ENCODE peak calls at places on chromosomes 6 and 20, in eight cellular contexts. C is tibial nerve, O is heart right ventricle, Y is IMR-90, B is body of pancreas, H is small intestine, L is esophagus squamous epithelium, X is pancreas. E is an unnamed sample.
A peak's percentile ranks its signal among the peaks of the same experiment; 100 is the strongest.

GRCh38 chr20:46253391-46253790 is 54.9 kb downstream of the CDH22 start:
- DNase-seq in C (no peak), X (no peak), H (no peak), L (no peak), B (no peak), Y (no peak), O (no peak), E (no peak)

GRCh38 chr6:135722182-135722581 is 129.3 kb upstream of the PDE7B start:
- DNase-seq in L (no peak), H (peak; percentile 20), Y (peak; percentile 45), B (no peak), X (no peak), C (no peak), O (no peak), E (no peak)

GRCh38 chr6:134176283-134176975 is 124.0 kb upstream of the SLC2A12 start:
- DNase-seq in X (peak; percentile 66), B (peak; percentile 74), C (no peak), O (peak; percentile 49), Y (peak; percentile 37), H (peak; percentile 17), L (no peak), E (no peak)

GRCh38 chr6:167662104-167662880 is 164.4 kb upstream of the AFDN start:
- DNase-seq in L (no peak), Y (no peak), O (no peak), H (no peak), X (no peak), B (no peak), C (no peak), E (no peak)

GRCh38 chr6:46279874-46280273 is 109.1 kb upstream of the ENPP5 start:
- DNase-seq in Y (no peak), O (no peak), B (no peak), H (no peak), C (no peak), L (no peak), X (no peak), E (no peak)

GRCh38 chr20:61963149-61963548 is 102.5 kb downstream of the TAF4 start:
- DNase-seq in O (no peak), C (no peak), X (no peak), B (peak; percentile 8), L (no peak), Y (no peak), H (no peak), E (no peak)

GRCh38 chr20:37406010-37406998 is 60.4 kb downstream of the SRC start:
- DNase-seq in X (peak; percentile 38), O (no peak), B (peak; percentile 38), C (no peak), H (peak; percentile 59), Y (peak; percentile 28), L (no peak), E (no peak)

GRCh38 chr20:33926425-33926824 is 67.3 kb upstream of the RALY start:
- DNase-seq in B (no peak), Y (peak; percentile 6), C (no peak), O (no peak), X (no peak), L (no peak), H (no peak), E (no peak)

GRCh38 chr6:118485601-118486550 is 62.2 kb upstream of the PLN start:
- DNase-seq in B (no peak), O (no peak), H (no peak), C (no peak), Y (peak; percentile 34), L (no peak), X (no peak), E (no peak)

GRCh38 chr6:11232968-11233626 is 629 bp upstream of the NEDD9 start:
- DNase-seq in L (no peak), O (no peak), H (no peak), X (no peak), Y (peak; percentile 22), B (peak; percentile 30), C (no peak), E (peak; percentile 8)

GRCh38 chr6:119384444-119384843 is 34.9 kb upstream of the MAN1A1 start:
- DNase-seq in C (no peak), B (no peak), O (no peak), H (no peak), L (no peak), Y (no peak), X (no peak), E (no peak)

GRCh38 chr6:140713495-140713894 is 1339.0 kb upstream of the CITED2 start:
- DNase-seq in Y (no peak), L (no peak), O (no peak), H (no peak), C (no peak), B (no peak), X (no peak), E (no peak)

GRCh38 chr6:112372213-112372806 is 25.2 kb downstream of the RFPL4B start:
- DNase-seq in Y (peak; percentile 46), L (no peak), B (no peak), O (no peak), C (no peak), X (no peak), H (no peak), E (no peak)

GRCh38 chr6:52573295-52573694 is 3.6 kb downstream of the TRAM2 start:
- DNase-seq in C (no peak), X (no peak), B (no peak), H (no peak), L (no peak), Y (no peak), O (no peak), E (no peak)

GRCh38 chr20:3043381-3043780 is at the start of gene GNRH2:
- DNase-seq in X (no peak), C (no peak), B (no peak), H (no peak), Y (no peak), L (no peak), O (no peak), E (no peak)

DNA sequence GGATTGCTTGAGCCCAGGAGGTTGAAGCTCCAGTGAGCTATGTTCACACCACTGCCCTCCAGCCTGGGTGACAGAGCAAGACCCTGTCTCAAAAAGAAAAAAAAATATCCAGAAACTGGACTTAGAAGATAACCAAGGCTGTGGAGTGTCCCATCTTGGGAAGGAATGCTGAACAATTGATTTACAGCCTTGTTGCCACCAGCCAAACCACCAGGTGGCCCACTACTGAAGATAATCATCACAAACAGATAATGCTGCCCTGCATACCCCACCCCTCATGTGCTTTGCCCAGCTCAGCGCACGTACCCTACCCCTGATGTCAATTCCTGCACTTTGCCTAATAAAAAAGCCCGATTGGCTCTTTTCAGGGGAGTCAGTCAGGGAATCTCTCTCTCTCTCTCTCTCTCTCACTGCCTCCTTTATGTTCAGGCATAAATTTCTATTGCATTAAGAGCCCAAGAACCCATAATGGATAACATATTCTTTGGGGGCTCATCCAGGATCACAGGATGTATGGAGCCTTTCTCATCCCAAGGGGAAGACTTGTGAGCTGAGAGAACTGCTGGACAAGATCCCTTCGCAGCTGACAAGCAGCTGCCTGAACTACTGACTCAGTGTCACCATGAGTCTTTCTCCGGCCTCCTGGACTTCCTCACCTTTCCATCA is 166.4 kb downstream of the CD24 start:
- DNase-seq in C (no peak), B (no peak), O (no peak), L (no peak), X (no peak), Y (no peak), H (no peak), E (no peak)
- H3K9me3 ChIP-seq in C (no peaks in the 10 kb centered on the region), B (no peaks in the 10 kb centered on the region), O (peaks cover 58% of the 10 kb centered on the region), L (peaks cover 60% of the 10 kb centered on the region), X (no peaks in the 10 kb centered on the region), Y (peaks cover 7% of the 10 kb centered on the region), H (peaks cover 2% of the 10 kb centered on the region), E (peaks cover 48% of the 10 kb centered on the region)

DNA sequence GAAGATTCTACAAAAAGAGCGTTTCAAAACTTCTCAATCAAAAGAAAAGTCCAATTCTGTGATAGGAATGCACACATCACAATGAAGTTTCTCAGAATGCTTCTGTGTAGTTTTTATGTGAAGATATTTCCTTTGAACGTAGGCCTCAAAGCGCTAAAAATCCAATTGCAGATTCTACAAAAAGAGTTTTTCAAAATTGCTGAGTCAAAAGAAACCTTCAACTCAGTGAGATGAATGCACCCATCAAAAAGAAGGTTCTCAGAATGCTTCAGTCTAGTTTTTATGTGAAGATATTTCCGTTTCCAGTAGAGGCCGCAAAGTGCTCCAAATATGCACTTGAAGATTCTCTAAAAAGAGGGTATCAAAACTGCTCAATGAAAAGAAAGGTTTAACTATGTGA is 319.7 kb upstream of the DEFB115 start:
- DNase-seq in H (no peak), L (no peak), X (no peak), B (no peak), O (no peak), Y (no peak), C (no peak), E (no peak)
- H3K9me3 ChIP-seq in H (no peaks in the 10 kb centered on the region), L (peaks cover 11% of the 10 kb centered on the region), X (no peaks in the 10 kb centered on the region), B (no peaks in the 10 kb centered on the region), O (peaks cover 86% of the 10 kb centered on the region), Y (no peaks in the 10 kb centered on the region), C (no peaks in the 10 kb centered on the region), E (no peaks in the 10 kb centered on the region)

GRCh38 chr6:61200444-61200843 is 1085.6 kb downstream of the KHDRBS2 start:
- DNase-seq in C (no peak), B (no peak), O (no peak), L (no peak), X (no peak), H (no peak), Y (no peak), E (no peak)

DNA sequence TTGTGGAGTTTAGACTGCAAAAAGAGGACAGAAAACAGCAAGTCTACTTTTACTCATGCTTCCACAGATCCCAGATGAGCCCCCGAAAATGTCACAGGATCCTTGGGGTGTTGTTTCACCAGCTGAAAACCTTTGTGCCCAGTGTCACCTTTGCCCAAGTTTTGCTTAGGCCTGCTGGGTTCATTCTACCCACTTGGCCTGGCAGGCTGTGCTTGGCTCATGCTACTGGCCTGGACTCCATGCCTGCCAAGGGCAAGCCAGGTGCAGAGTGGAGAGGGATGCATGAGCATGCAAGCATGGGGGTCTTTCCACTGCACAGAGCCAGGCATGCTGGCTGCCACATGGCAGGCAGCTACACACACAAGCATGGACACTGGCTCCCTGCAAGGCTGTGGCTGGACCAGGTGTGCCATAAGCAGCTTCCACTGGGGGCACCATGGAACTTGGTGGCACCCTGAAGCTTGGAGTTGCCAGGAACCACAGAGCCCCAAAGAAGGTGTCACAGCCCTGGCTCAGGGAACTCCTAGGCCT is 1082.0 kb downstream of the KHDRBS2 start:
- DNase-seq in H (no peak), Y (no peak), B (no peak), L (no peak), C (no peak), X (no peak), O (no peak), E (no peak)
- H3K9me3 ChIP-seq in H (no peaks in the 10 kb centered on the region), Y (peaks cover 23% of the 10 kb centered on the region), B (no peaks in the 10 kb centered on the region), L (peaks cover 48% of the 10 kb centered on the region), C (no peaks in the 10 kb centered on the region), X (no peaks in the 10 kb centered on the region), O (peaks cover 1% of the 10 kb centered on the region), E (peaks cover 12% of the 10 kb centered on the region)

DNA sequence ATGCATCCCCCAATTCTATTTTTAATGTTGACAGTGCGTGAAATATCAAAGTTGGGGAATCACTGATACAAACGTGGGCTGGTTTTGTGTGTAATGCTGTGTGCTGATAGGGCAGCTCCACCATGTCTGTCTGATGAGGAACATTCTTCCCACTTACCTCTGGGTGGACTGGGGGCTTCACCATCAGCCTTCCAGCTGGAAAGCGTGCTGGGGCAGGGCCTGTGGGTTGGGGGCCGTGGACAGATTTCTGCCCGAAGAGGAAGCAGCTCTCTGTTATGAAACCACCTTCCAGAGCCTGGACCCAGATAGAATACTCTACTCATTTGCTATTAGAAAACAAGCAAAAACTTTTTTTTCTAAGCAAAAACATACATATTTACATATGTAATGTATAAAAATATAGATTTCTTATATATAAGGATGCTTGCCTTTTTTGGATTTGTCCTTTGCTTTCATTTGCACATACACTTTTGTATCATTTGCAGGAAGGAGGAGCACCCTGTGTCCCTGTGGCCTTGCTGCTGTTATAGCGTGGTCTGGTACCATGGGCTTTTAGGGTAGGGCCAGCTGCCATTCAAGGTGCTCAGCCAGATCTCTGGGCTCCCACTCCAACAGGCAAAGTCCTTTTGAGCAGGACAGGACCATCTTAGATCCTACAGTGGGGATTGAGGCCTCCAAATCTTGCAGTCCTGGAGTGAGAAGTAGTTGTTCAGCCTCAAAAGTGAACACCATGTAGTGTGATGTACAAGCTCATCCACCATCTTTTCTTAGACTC is 48.1 kb downstream of the DUSP22 start:
- DNase-seq in H (no peak), O (no peak), L (no peak), B (no peak), X (no peak), Y (no peak), C (no peak), E (no peak)
- H3K9me3 ChIP-seq in H (peaks cover 1% of the 10 kb centered on the region), O (no peaks in the 10 kb centered on the region), L (no peaks in the 10 kb centered on the region), B (no peaks in the 10 kb centered on the region), X (no peaks in the 10 kb centered on the region), Y (peaks cover 2% of the 10 kb centered on the region), C (no peaks in the 10 kb centered on the region), E (no peaks in the 10 kb centered on the region)

E was measured in CD4-positive, alpha-beta T cell.